ENCODE peak calls at places on chromosomes 5 and 9, in six cellular contexts. R is H1, P is GM23338, Z is fibroblast of lung, B is astrocyte, L is GM23248. K is an unnamed sample.

GRCh38 chr5:172113036-172113435 is 75.0 kb downstream of the STK10 start:
- DNase-seq in L (no peak), B (peak; percentile 61), R (no peak), P (no peak), Z (no peak), K (peak; percentile 92)

GRCh38 chr5:16082053-16082452 is 97.5 kb downstream of the MARCHF11 start:
- DNase-seq in B (peak; percentile 1), P (peak; percentile 28), L (peak; percentile 7), R (no peak), Z (no peak), K (no peak)

GRCh38 chr5:55226934-55227737 is at the start of gene MCIDAS:
- DNase-seq in Z (no peak), B (no peak), L (peak; percentile 70), R (peak; percentile 86), P (peak; percentile 89), K (peak; percentile 32)

GRCh38 chr5:35218981-35219380 is 11.3 kb downstream of the PRLR start:
- DNase-seq in L (no peak), P (peak; percentile 53), R (no peak), Z (no peak), B (no peak), K (no peak)

GRCh38 chr5:121366515-121366914 is 485.2 kb upstream of the FTMT start:
- DNase-seq in P (no peak), R (no peak), Z (peak; percentile 81), L (peak; percentile 63), B (peak; percentile 39), K (no peak)

GRCh38 chr5:90606539-90606938 is 47.9 kb downstream of the ADGRV1 start:
- DNase-seq in R (no peak), Z (no peak), B (no peak), P (peak; percentile 67), L (no peak), K (no peak)

GRCh38 chr5:31581498-31582099 is 49.5 kb downstream of the C5orf22 start:
- DNase-seq in Z (peak; percentile 66), P (peak; percentile 65), B (peak; percentile 26), L (peak; percentile 78), R (no peak), K (no peak)

GRCh38 chr9:115198018-115198417 is 80.1 kb upstream of the TNC start:
- DNase-seq in Z (peak; percentile 60), P (no peak), R (no peak), L (peak; percentile 77), B (peak; percentile 73), K (no peak)

GRCh38 chr5:68067353-68067752 is 148.2 kb upstream of the PIK3R1 start:
- DNase-seq in B (no peak), P (no peak), L (peak; percentile 53), R (no peak), Z (peak; percentile 30), K (no peak)

GRCh38 chr5:61280766-61281427 is 51.2 kb upstream of the ZSWIM6 start:
- DNase-seq in R (no peak), B (no peak), Z (no peak), P (no peak), L (no peak), K (no peak)

GRCh38 chr5:154196955-154197652 is 6.6 kb downstream of the GALNT10 start:
- DNase-seq in B (peak; percentile 77), R (no peak), L (no peak), P (peak; percentile 51), Z (peak; percentile 58), K (no peak)

GRCh38 chr5:84758008-84758407 is 373.3 kb upstream of the EDIL3 start:
- DNase-seq in Z (no peak), B (no peak), L (no peak), R (no peak), P (no peak), K (no peak)

GRCh38 chr9:69218166-69218565 is 44.1 kb downstream of the TJP2 start:
- DNase-seq in L (no peak), R (no peak), B (no peak), P (no peak), Z (no peak), K (no peak)

GRCh38 chr9:10661994-10662393 is 49.2 kb upstream of the PTPRD start:
- DNase-seq in L (no peak), R (no peak), B (no peak), Z (no peak), P (no peak), K (no peak)

GRCh38 chr9:115114541-115114940 is 3.4 kb downstream of the TNC start:
- DNase-seq in L (no peak), Z (no peak), P (no peak), B (no peak), R (no peak), K (no peak)

GRCh38 chr9:6415266-6415665 is 2.3 kb downstream of the UHRF2 start:
- DNase-seq in B (no peak), L (peak; percentile 15), Z (no peak), R (no peak), P (no peak), K (no peak)

GRCh38 chr9:137664676-137665075 is 45.9 kb downstream of the EHMT1 start:
- DNase-seq in B (no peak), L (no peak), Z (peak; percentile 30), P (peak; percentile 60), R (no peak), K (no peak)

GRCh38 chr5:113452941-113453340 is 18.2 kb upstream of the TSSK1B start:
- DNase-seq in R (no peak), Z (no peak), P (no peak), B (no peak), L (no peak), K (no peak)

GRCh38 chr5:3361811-3362605 is 233.6 kb upstream of the IRX1 start:
- DNase-seq in L (no peak), Z (no peak), P (no peak), B (no peak), R (no peak), K (no peak)

GRCh38 chr5:124906339-124907097 is 160.1 kb upstream of the ZNF608 start:
- DNase-seq in L (peak; percentile 82), B (peak; percentile 74), P (peak; percentile 59), Z (peak; percentile 93), R (no peak), K (no peak)

GRCh38 chr5:131538177-131538593 is 96.8 kb downstream of the RAPGEF6 start:
- DNase-seq in R (no peak), B (peak; percentile 42), Z (peak; percentile 82), P (no peak), L (peak; percentile 87), K (no peak)

GRCh38 chr5:76207122-76207521 is 123.9 kb downstream of the SV2C start:
- DNase-seq in P (no peak), L (no peak), Z (no peak), R (no peak), B (no peak), K (no peak)

GRCh38 chr9:127291379-127291778 is 26.8 kb downstream of the GARNL3 start:
- DNase-seq in P (no peak), B (no peak), L (no peak), Z (no peak), R (no peak), K (no peak)

GRCh38 chr9:112443200-112443599 is 43.4 kb upstream of the KIAA1958 start:
- DNase-seq in Z (peak; percentile 37), P (peak; percentile 45), R (no peak), L (peak; percentile 49), B (no peak), K (peak; percentile 10)

GRCh38 chr5:103774736-103775135 is 212.1 kb upstream of the NUDT12 start:
- DNase-seq in L (no peak), R (no peak), B (peak; percentile 61), P (no peak), Z (no peak), K (no peak)

GRCh38 chr5:10111575-10111974 is 138.1 kb downstream of the ATPSCKMT start:
- DNase-seq in Z (peak; percentile 51), B (peak; percentile 25), L (peak; percentile 88), R (peak; percentile 68), P (peak; percentile 84), K (peak; percentile 26)

GRCh38 chr5:187617-188451 is 3.5 kb upstream of the LRRC14B start:
- DNase-seq in P (no peak), B (no peak), R (no peak), L (peak; percentile 21), Z (no peak), K (no peak)

GRCh38 chr5:124330595-124330994 is 415.8 kb downstream of the ZNF608 start:
- DNase-seq in R (no peak), L (peak; percentile 26), Z (no peak), P (no peak), B (peak; percentile 73), K (no peak)

GRCh38 chr9:129712595-129713524 is 40.0 kb downstream of the PTGES start:
- DNase-seq in Z (peak; percentile 29), P (no peak), L (peak; percentile 95), R (no peak), B (peak; percentile 70), K (no peak)

GRCh38 chr9:110040788-110041187 is 167.2 kb downstream of the C9orf152 start:
- DNase-seq in B (peak; percentile 80), L (peak; percentile 91), Z (peak; percentile 61), P (no peak), R (no peak), K (no peak)

GRCh38 chr5:639253-639530 is 27.1 kb downstream of the CEP72 start:
- DNase-seq in L (no peak), P (no peak), Z (no peak), R (no peak), B (no peak), K (no peak)

GRCh38 chr5:61349935-61350334 is 17.9 kb downstream of the ZSWIM6 start:
- DNase-seq in B (no peak), Z (no peak), R (no peak), P (no peak), L (no peak), K (no peak)

GRCh38 chr9:87510251-87510683 is 12.6 kb downstream of the DAPK1 start:
- DNase-seq in L (no peak), P (no peak), Z (no peak), R (no peak), B (no peak), K (no peak)
- H3K27ac ChIP-seq in L (no peak overlapping the region), P (no peak overlapping the region), Z (no peak overlapping the region), R (peak overlapping the region; percentile 15), B (no peak overlapping the region), K (no peak overlapping the region)

GRCh38 chr5:179307006-179307800 is 38.1 kb downstream of the ADAMTS2 start:
- DNase-seq in R (no peak), L (peak; percentile 70), B (no peak), P (no peak), Z (no peak), K (no peak)
- H3K79me2 ChIP-seq in R (no peaks in the 10 kb centered on the region), L (peaks cover 91% of the 10 kb centered on the region), B (no peaks in the 10 kb centered on the region), P (peaks cover 8% of the 10 kb centered on the region), Z (peaks cover 43% of the 10 kb centered on the region), K (no peaks in the 10 kb centered on the region)

GRCh38 chr5:78887384-78888118 is 97.6 kb downstream of the ARSB start:
- DNase-seq in R (no peak), B (no peak), L (no peak), P (no peak), Z (no peak), K (no peak)
- TF ChIP-seq EZH2 in R (no peak), B (no peak), L (no peak), P (no peak), Z (no peak), K (no peak)

GRCh38 chr9:125746774-125747052 is 460 bp upstream of the PBX3 start:
- DNase-seq in Z (no peak), L (peak; percentile 74), R (no peak), P (no peak), B (no peak), K (no peak)
- H3K27ac ChIP-seq in Z (no peak overlapping the region), L (no peak overlapping the region), R (no peak overlapping the region), P (no peak overlapping the region), B (no peak overlapping the region), K (peak overlapping the region; percentile 39)